ENCODE peak calls at places on chromosomes 16 and 17, in six cellular contexts. P is HFFc6, Q is glutamatergic neuron, A is A549, Y is AG04450, O is tibial artery. N is an unnamed sample.

GRCh38 chr17:5078106-5079028 is at the start of gene ZFP3:
- DNase-seq in P (no peak), Q (peak; percentile 84), A (peak; percentile 92), Y (peak; percentile 24), O (peak; percentile 76), N (no peak)

GRCh38 chr16:89052824-89053724 is 40.6 kb upstream of the ACSF3 start:
- DNase-seq in P (no peak), Q (no peak), A (peak; percentile 76), Y (no peak), O (no peak), N (no peak)

GRCh38 chr17:4648741-4649140 is 7.3 kb upstream of the ALOX15 start:
- DNase-seq in P (no peak), Q (no peak), A (no peak), Y (no peak), O (no peak), N (no peak)

GRCh38 chr16:85211247-85211910 is 99.1 kb upstream of the CIBAR2 start:
- DNase-seq in P (peak; percentile 56), Q (no peak), A (no peak), Y (no peak), O (no peak), N (no peak)

GRCh38 chr17:68204736-68205135 is 43.1 kb upstream of the AMZ2 start:
- DNase-seq in P (no peak), Q (no peak), A (no peak), Y (no peak), O (no peak), N (no peak)

GRCh38 chr16:83956336-83957289 is 3.6 kb downstream of the OSGIN1 start:
- DNase-seq in P (peak; percentile 65), Q (peak; percentile 96), A (peak; percentile 82), Y (peak; percentile 43), O (peak; percentile 63), N (peak; percentile 88)

GRCh38 chr17:74446551-74447500 is 14.9 kb downstream of the GPRC5C start:
- DNase-seq in P (no peak), Q (no peak), A (no peak), Y (no peak), O (peak; percentile 88), N (no peak)

GRCh38 chr17:78327880-78328279 is 32.0 kb downstream of the SOCS3 start:
- DNase-seq in P (no peak), Q (no peak), A (no peak), Y (no peak), O (no peak), N (no peak)

GRCh38 chr17:21679256-21680146 is 12.8 kb upstream of the KCNJ18 start:
- DNase-seq in P (no peak), Q (no peak), A (no peak), Y (no peak), O (no peak), N (no peak)

GRCh38 chr17:80086081-80086480 is 15.3 kb upstream of the GAA start:
- DNase-seq in P (no peak), Q (no peak), A (no peak), Y (no peak), O (no peak), N (no peak)

GRCh38 chr16:22400899-22401298 is 26.5 kb upstream of the CDR2 start:
- DNase-seq in P (no peak), Q (no peak), A (no peak), Y (no peak), O (no peak), N (no peak)

GRCh38 chr17:37490638-37491614 is 1.2 kb downstream of the DUSP14 start:
- DNase-seq in P (peak; percentile 84), Q (no peak), A (peak; percentile 82), Y (no peak), O (peak; percentile 54), N (peak; percentile 14)
- TF ChIP-seq CTCF in P (no peak), Q (no peak), A (no peak), Y (no peak), O (no peak), N (no peak)

DNA sequence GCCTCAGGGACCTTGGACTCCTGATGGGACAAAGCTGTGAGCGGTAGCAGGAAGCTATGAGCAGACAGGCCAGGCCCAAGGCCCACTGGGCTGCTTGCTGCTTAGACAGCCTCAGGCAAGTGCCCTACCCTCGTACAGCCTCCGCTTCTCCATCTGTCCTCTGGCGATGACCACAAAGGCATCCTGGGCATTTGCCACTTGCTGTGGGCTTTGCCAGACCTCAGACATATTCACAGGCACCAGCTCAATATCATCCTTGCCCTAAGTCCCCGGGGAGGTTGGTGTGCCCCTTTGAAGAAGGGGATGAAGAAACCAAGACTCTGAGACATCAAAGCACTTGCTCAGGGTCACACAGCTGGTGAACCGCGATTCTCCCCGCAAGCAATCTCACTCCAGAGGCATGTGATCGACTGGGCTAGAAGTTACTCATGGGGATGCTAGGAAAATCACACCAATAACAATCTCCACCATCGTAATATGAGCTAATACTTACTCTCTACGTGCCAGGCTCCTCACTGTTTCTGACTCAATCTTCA is 21.7 kb downstream of the PPL start:
- DNase-seq in P (peak; percentile 80), Q (no peak), A (no peak), Y (peak; percentile 81), O (no peak), N (no peak)
- TF ChIP-seq CTCF in P (no peak), Q (no peak), A (no peak), Y (no peak), O (no peak), N (no peak)

GRCh38 chr17:17911003-17911613 is 61.1 kb downstream of the TOM1L2 start:
- DNase-seq in P (no peak), Q (peak; percentile 61), A (no peak), Y (no peak), O (no peak), N (peak; percentile 24)

GRCh38 chr17:17906418-17907215 is 65.6 kb downstream of the TOM1L2 start:
- DNase-seq in P (no peak), Q (no peak), A (no peak), Y (no peak), O (no peak), N (no peak)

GRCh38 chr17:17907469-17907868 is 64.7 kb downstream of the TOM1L2 start:
- DNase-seq in P (no peak), Q (no peak), A (no peak), Y (no peak), O (no peak), N (no peak)

GRCh38 chr17:17910060-17910459 is 62.1 kb downstream of the TOM1L2 start:
- DNase-seq in P (no peak), Q (no peak), A (no peak), Y (no peak), O (no peak), N (no peak)

GRCh38 chr17:17909078-17909477 is 63.1 kb downstream of the TOM1L2 start:
- DNase-seq in P (no peak), Q (no peak), A (no peak), Y (no peak), O (no peak), N (no peak)
- TF ChIP-seq CTCF in P (no peak), Q (no peak), A (no peak), Y (no peak), O (no peak), N (no peak)

DNA sequence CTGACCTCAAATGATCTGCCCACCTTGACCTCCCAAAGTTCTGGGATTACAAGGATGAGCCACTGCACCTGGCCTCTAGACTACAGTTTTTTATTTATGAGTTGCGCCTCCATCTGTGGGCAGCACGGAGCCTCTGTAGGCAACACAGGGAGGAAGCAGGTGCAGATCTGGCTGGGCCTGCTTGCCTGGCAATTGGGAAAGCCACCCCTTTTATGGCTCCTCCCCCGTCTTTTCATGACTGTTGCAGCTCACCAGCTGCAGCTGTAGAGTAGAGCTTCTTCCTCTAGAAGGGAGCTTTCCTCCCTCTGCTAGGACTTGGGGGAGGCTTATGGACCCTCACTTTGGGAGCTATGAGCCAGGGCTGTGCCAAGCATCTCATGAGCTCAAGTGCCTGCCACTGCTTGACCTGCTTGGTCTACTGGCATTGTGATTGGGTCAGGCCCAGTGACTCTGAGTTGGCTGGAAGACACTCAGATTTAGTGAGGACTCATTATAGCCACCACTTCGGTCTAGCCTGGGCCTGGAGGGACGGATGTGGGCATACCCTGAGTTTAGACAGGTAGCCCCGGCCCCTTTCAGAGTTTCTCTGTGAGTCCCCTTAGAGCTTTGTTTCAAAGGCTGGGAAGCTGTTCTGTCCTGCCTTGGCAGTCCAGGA is 6.9 kb upstream of the SLC7A6 start:
- DNase-seq in P (no peak), Q (no peak), A (no peak), Y (no peak), O (no peak), N (no peak)
- TF ChIP-seq CTCF in P (no peak), Q (no peak), A (no peak), Y (no peak), O (no peak), N (no peak)

GRCh38 chr16:30082545-30083090 is 6.8 kb downstream of the PPP4C start:
- DNase-seq in P (no peak), Q (no peak), A (no peak), Y (no peak), O (no peak), N (no peak)
- TF ChIP-seq CTCF in P (peak; percentile 53), Q (no peak), A (no peak), Y (peak; percentile 20), O (no peak), N (peak; percentile 31)

GRCh38 chr17:81825841-81826471 is 7.1 kb downstream of the MCRIP1 start:
- DNase-seq in P (no peak), Q (no peak), A (no peak), Y (no peak), O (no peak), N (no peak)
- TF ChIP-seq CTCF in P (peak; percentile 38), Q (no peak), A (peak; percentile 13), Y (no peak), O (no peak), N (peak; percentile 16)

GRCh38 chr16:16075463-16076399 is 126.3 kb downstream of the ABCC1 start:
- DNase-seq in P (no peak), Q (no peak), A (no peak), Y (no peak), O (peak; percentile 53), N (no peak)

GRCh38 chr16:16076400-16076901 is 127.0 kb downstream of the ABCC1 start:
- DNase-seq in P (no peak), Q (no peak), A (no peak), Y (no peak), O (no peak), N (no peak)

GRCh38 chr16:16071631-16072244 is 122.3 kb downstream of the ABCC1 start:
- DNase-seq in P (no peak), Q (peak; percentile 45), A (no peak), Y (no peak), O (no peak), N (no peak)

GRCh38 chr16:16073884-16074781 is 124.7 kb downstream of the ABCC1 start:
- DNase-seq in P (peak; percentile 82), Q (no peak), A (peak; percentile 75), Y (peak; percentile 81), O (no peak), N (no peak)
- TF ChIP-seq CTCF in P (no peak), Q (no peak), A (no peak), Y (no peak), O (no peak), N (no peak)